ENCODE peak calls at places on chromosomes 6 and 20, in nine cellular contexts. C is HFFc6, A is AG04450, U is thyroid gland, F is A549, L is dorsolateral prefrontal cortex, T is heart left ventricle, S is endothelial cell, K is retinal pigment epithelial cell. R is an unnamed sample.

GRCh38 chr6:145569140-145569539 is 166.2 kb downstream of the EPM2A start:
- DNase-seq in C (no peak), A (no peak), U (no peak), F (no peak), L (no peak), T (no peak), S (no peak), K (no peak), R (no peak)

GRCh38 chr6:79868098-79868722 is 79.1 kb downstream of the ELOVL4 start:
- DNase-seq in C (peak), A (peak), U (peak), F (peak), L (no peak), T (no peak), S (peak), K (peak), R (peak)

GRCh38 chr20:6074145-6074561 is 20.3 kb upstream of the LRRN4 start:
- DNase-seq in C (peak), A (no peak), U (no peak), F (peak), L (no peak), T (peak), S (peak), K (no peak), R (no peak)

GRCh38 chr20:36823126-36823525 is 49.6 kb upstream of the DSN1 start:
- DNase-seq in C (no peak), A (no peak), U (peak), F (no peak), L (no peak), T (no peak), S (no peak), K (no peak), R (no peak)

GRCh38 chr6:147654103-147654845 is 145.8 kb downstream of the SAMD5 start:
- DNase-seq in C (no peak), A (no peak), U (peak), F (no peak), L (no peak), T (no peak), S (no peak), K (no peak), R (no peak)

GRCh38 chr20:38167851-38168760 is 3.0 kb upstream of the TGM2 start:
- DNase-seq in C (peak), A (peak), U (peak), F (peak), L (no peak), T (peak), S (peak), K (peak), R (no peak)

GRCh38 chr6:154161689-154162088 is 122.6 kb downstream of the OPRM1 start:
- DNase-seq in C (no peak), A (no peak), U (no peak), F (no peak), L (no peak), T (no peak), S (no peak), K (no peak), R (peak)

GRCh38 chr20:19758888-19759331 is 852 bp downstream of the RIN2 start:
- DNase-seq in C (no peak), A (no peak), U (peak), F (peak), L (peak), T (peak), S (peak), K (no peak), R (no peak)

GRCh38 chr6:110422444-110422822 is 7.1 kb upstream of the DDO start:
- DNase-seq in C (no peak), A (no peak), U (no peak), F (no peak), L (no peak), T (no peak), S (no peak), K (no peak), R (no peak)

GRCh38 chr6:124926435-124926834 is 35.8 kb upstream of the RNF217 start:
- DNase-seq in C (no peak), A (no peak), U (no peak), F (no peak), L (no peak), T (no peak), S (no peak), K (no peak), R (no peak)

GRCh38 chr6:124928831-124929230 is 33.4 kb upstream of the RNF217 start:
- DNase-seq in C (no peak), A (no peak), U (no peak), F (no peak), L (no peak), T (no peak), S (no peak), K (peak), R (no peak)

GRCh38 chr6:124927806-124928205 is 34.4 kb upstream of the RNF217 start:
- DNase-seq in C (no peak), A (peak), U (no peak), F (no peak), L (no peak), T (no peak), S (no peak), K (no peak), R (no peak)

GRCh38 chr6:124924333-124924759 is 37.9 kb upstream of the RNF217 start:
- DNase-seq in C (peak), A (no peak), U (no peak), F (no peak), L (no peak), T (no peak), S (no peak), K (no peak), R (no peak)
- TF ChIP-seq CTCF in C (no peak), A (no peak), U (no peak), F (no peak), L (no peak), T (no peak), S (no peak), K (no peak), R (no peak)

GRCh38 chr20:32577657-32578056 is 7.5 kb downstream of the NOL4L start:
- DNase-seq in C (no peak), A (no peak), U (no peak), F (no peak), L (no peak), T (no peak), S (no peak), K (no peak), R (no peak)

GRCh38 chr20:32578840-32579239 is 6.3 kb downstream of the NOL4L start:
- DNase-seq in C (no peak), A (no peak), U (no peak), F (no peak), L (no peak), T (no peak), S (no peak), K (no peak), R (no peak)

GRCh38 chr20:32575805-32576204 is 9.3 kb downstream of the NOL4L start:
- DNase-seq in C (no peak), A (no peak), U (no peak), F (no peak), L (no peak), T (no peak), S (no peak), K (no peak), R (no peak)

GRCh38 chr20:32576560-32576959 is 8.6 kb downstream of the NOL4L start:
- DNase-seq in C (no peak), A (no peak), U (no peak), F (no peak), L (no peak), T (no peak), S (no peak), K (no peak), R (no peak)

DNA sequence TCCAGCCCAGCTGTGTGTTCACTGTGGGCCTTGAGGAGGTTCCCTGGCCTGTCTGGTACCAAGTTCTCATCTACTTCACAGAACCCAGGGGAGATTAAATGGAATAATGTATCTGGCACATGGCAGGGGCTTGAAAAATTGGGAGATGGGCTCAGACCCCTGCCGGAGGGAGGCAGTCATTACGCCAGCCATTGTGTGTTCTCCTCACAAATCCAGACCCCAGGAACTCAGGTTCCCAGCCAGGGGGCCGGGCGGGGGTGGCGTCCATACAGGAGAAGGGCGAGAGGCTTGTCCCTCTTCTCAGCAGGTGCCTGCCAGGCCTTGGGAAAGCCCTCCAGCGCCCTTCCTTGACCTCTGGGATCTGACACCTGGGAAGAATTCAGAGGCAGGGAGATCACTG is 8.1 kb downstream of the NOL4L start:
- DNase-seq in C (no peak), A (no peak), U (no peak), F (no peak), L (no peak), T (no peak), S (no peak), K (no peak), R (no peak)
- TF ChIP-seq CTCF in C (peak), A (peak), U (no peak), F (no peak), L (no peak), T (no peak), S (no peak), K (peak), R (no peak)

DNA sequence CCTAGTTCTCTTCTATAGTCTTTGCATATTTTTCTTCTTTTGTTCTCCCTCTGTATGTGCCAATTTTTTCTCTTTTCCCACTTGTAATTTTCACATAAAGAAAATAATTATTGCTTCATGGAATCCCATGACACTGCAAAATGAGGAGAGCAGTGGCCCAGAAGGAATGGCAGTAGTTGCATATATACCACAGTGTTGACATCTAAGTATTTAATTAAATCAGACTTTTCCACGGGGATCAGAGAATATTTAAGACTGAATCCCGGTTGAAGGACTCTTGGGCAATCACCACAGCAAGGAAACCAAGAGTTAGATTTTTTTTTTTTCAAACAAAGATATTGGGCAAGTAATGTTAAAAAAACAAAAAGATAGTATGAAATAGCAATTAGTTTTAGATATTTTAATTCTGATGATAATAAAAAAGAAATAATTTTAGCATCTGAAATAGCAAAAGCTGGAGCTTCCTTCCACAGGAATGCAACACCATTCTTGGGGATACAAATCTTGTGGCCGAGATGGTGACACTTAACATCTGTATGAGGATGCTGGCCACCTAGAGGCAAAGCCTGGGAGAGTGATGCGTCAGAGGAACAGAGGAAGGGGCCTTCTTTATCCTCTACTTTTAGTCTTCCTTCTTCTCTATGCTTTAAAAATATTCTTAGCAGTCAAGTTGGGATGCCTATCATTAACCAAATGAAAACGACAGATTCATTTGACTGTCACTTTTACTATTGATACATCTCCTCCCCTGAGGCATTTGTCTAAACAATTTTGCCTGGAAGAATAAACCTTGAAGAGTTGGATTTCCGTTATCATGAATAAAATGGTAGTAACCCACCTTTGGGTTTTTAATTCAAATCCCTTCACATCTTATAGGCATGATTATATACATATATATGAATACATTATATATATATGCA is 356.2 kb downstream of the GJA1 start:
- DNase-seq in C (no peak), A (no peak), U (no peak), F (no peak), L (no peak), T (no peak), S (no peak), K (peak), R (no peak)
- TF ChIP-seq CTCF in C (peak), A (no peak), U (no peak), F (no peak), L (no peak), T (no peak), S (no peak), K (peak), R (no peak)

DNA sequence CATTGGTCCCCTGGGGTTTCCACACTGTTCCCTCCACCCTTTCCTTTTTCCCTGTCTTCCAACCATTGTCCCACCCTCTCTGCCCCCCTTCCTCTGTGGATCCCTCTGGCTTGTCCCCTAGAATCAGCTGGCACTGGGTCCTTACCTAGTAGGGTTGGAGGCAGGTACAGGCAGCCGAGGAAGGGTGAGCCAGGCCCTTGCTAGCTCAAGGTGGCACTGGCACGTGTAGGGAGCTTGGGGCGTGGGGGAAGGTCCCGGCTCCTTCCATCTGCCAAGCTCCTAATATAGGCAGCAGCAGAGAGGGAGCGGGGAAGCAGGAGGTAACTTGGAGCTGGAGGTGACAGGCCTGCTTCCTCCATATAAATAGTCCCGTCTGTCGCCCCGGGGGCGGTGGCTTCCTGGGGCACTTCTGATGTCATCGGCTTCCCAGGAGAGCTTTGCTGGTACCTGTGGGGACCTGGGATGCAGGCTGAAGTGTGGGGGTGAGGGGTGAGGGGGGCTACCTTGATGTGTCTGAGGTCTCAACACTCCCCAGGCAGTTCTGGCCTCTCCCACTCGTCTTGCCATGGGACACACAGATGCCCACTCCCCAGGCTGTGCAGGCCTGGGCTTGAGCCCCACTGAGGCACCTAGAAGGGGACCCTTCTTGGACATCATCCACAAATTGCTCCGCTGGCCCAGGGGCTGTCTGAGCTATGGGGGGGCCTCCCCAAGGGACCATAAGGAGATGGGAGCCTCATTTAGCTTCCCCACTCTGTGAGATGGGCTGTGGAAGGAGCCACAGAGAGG is 155.3 kb upstream of the MLN start:
- DNase-seq in C (no peak), A (no peak), U (no peak), F (no peak), L (no peak), T (no peak), S (no peak), K (no peak), R (no peak)
- TF ChIP-seq CTCF in C (no peak), A (no peak), U (no peak), F (no peak), L (no peak), T (no peak), S (peak), K (no peak), R (no peak)

GRCh38 chr20:62026564-62026856 is 39.2 kb downstream of the TAF4 start:
- DNase-seq in C (no peak), A (no peak), U (no peak), F (no peak), L (peak), T (peak), S (no peak), K (no peak), R (no peak)

GRCh38 chr20:62027698-62028321 is 37.9 kb downstream of the TAF4 start:
- DNase-seq in C (no peak), A (no peak), U (no peak), F (no peak), L (peak), T (peak), S (no peak), K (no peak), R (no peak)

GRCh38 chr20:62027116-62027515 is 38.6 kb downstream of the TAF4 start:
- DNase-seq in C (no peak), A (no peak), U (no peak), F (no peak), L (peak), T (peak), S (no peak), K (peak), R (no peak)

GRCh38 chr20:62025394-62025793 is 40.3 kb downstream of the TAF4 start:
- DNase-seq in C (peak), A (no peak), U (no peak), F (no peak), L (no peak), T (peak), S (no peak), K (peak), R (no peak)

DNA sequence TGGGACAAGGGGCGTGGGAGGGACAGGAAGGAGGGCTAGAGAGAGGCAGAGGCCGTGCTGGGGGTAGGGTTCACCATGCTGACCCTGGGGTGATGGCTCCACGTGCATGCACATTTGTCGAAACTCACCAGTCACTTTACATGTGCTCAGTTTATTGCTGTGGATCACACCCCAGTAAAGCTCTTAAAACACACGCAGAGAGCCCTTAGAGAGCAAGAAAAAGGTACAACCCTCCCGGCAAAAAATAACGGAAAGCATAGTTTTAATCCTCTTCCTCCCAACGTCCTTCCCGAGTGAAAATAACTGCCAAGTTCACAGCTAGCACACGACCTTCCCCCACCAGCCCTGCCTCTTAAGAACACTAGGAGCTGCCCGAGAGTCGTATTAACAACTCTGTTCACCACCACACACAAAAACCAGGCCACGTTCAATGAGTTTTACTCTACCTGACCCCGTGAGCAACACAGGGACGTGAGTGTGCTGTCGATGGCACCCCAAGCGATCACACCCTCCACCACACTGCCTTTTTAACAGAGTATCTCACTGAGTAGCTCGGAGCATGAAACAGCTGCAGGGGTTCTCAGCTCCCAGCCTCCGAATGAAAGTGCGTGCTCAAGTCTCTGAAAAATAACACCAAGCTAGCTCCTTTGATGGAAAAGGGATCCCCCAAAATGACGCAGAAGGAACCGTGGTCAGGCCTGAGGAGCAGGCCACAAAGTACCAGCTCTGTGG is 39.7 kb downstream of the TAF4 start:
- DNase-seq in C (peak), A (peak), U (peak), F (no peak), L (peak), T (peak), S (no peak), K (peak), R (no peak)
- TF ChIP-seq CTCF in C (peak), A (peak), U (peak), F (no peak), L (peak), T (peak), S (no peak), K (peak), R (peak)

GRCh38 chr6:168012431-168013249 is 15.2 kb downstream of the KIF25 start:
- DNase-seq in C (no peak), A (no peak), U (no peak), F (no peak), L (no peak), T (no peak), S (no peak), K (no peak), R (no peak)

GRCh38 chr6:168009331-168009730 is 11.9 kb downstream of the KIF25 start:
- DNase-seq in C (no peak), A (no peak), U (no peak), F (no peak), L (no peak), T (no peak), S (no peak), K (no peak), R (no peak)

GRCh38 chr6:168014406-168014959 is 17.0 kb downstream of the KIF25 start:
- DNase-seq in C (no peak), A (no peak), U (no peak), F (no peak), L (no peak), T (no peak), S (no peak), K (no peak), R (no peak)

GRCh38 chr6:168013250-168013915 is 15.9 kb downstream of the KIF25 start:
- DNase-seq in C (no peak), A (no peak), U (no peak), F (no peak), L (no peak), T (no peak), S (no peak), K (no peak), R (no peak)

DNA sequence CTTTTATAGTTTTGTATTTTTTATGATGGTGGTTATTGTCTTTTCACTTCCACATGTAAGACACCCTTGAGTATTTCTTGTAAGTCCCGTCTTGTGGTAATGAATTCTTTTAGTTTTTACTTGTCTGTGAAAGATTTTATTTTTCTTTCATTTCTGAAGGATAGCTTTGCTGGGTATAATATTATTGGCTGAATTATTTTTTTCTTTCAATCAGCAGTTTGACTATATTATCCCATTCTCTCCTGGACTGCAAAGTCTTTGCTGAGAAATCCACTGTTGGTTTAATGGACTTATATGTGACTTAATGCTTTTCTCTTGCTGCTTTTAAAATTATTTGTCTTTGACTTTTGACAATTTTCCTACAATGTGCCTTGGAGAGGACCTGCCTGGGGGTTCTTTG is 13.8 kb downstream of the KIF25 start:
- DNase-seq in C (no peak), A (no peak), U (no peak), F (no peak), L (no peak), T (no peak), S (no peak), K (no peak), R (no peak)
- TF ChIP-seq CTCF in C (no peak), A (no peak), U (no peak), F (no peak), L (no peak), T (no peak), S (no peak), K (no peak), R (no peak)

DNA sequence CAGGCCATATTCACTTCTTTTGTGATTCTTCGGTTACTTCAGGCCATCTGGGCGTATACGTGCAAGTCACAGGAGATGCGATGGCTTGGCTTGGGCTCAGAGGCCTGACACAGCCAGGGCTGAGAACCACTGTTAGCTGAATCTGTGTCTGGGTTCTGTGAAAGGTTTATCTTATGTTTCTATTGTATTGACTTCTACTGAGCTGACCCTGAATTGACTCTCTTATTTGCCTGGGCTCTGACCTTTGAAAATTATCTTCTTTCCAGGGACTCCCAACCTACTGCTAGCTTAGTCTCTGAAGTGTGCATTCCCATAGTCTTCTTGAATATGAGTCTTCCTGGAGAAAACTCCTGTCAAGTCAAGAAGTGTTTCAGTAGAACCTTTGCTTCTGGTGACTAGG is 226.4 kb upstream of the SOX4 start:
- DNase-seq in C (no peak), A (no peak), U (no peak), F (no peak), L (no peak), T (no peak), S (no peak), K (no peak), R (no peak)
- TF ChIP-seq CTCF in C (no peak), A (no peak), U (no peak), F (no peak), L (no peak), T (no peak), S (no peak), K (no peak), R (no peak)

GRCh38 chr6:169724554-169725269 is 412 bp upstream of the PHF10 start:
- DNase-seq in C (no peak), A (no peak), U (peak), F (no peak), L (peak), T (peak), S (peak), K (no peak), R (peak)
- TF ChIP-seq CTCF in C (no peak), A (no peak), U (no peak), F (no peak), L (no peak), T (no peak), S (no peak), K (no peak), R (no peak)